ENCODE peak calls at places on chromosomes 3 and 15, in seven cellular contexts. M, G, Y, O, W, U and H are unnamed samples.

GRCh38 chr15:96254168-96254567 is 76.3 kb upstream of the NR2F2 start:
- DNase-seq in O (no peak), U (no peak), M (no peak), W (no peak), Y (no peak), G (no peak), H (no peak)

GRCh38 chr15:80811781-80812180 is 32.6 kb downstream of the CEMIP start:
- DNase-seq in G (no peak), W (no peak), U (no peak), O (no peak), M (no peak), Y (no peak), H (no peak)

GRCh38 chr3:53544357-53544756 is 49.9 kb downstream of the CACNA1D start:
- DNase-seq in M (no peak), O (no peak), W (no peak), Y (no peak), U (no peak), G (no peak), H (no peak)

GRCh38 chr15:30055604-30056003 is 27.2 kb upstream of the GOLGA8J start:
- DNase-seq in O (no peak), M (no peak), W (no peak), G (no peak), Y (no peak), U (no peak), H (no peak)

GRCh38 chr15:55257014-55257670 is 32.5 kb downstream of the RAB27A start:
- DNase-seq in G (no peak), M (no peak), W (no peak), U (no peak), O (no peak), Y (no peak), H (no peak)

GRCh38 chr3:81716870-81717509 is 44.5 kb downstream of the GBE1 start:
- DNase-seq in U (no peak), Y (no peak), G (peak), W (peak), O (peak), M (no peak), H (no peak)

GRCh38 chr3:140023616-140024530 is 88.9 kb downstream of the CLSTN2 start:
- DNase-seq in O (peak), W (peak), M (no peak), G (no peak), Y (peak), U (no peak), H (no peak)

GRCh38 chr15:61828008-61828407 is 232.2 kb downstream of the VPS13C start:
- DNase-seq in O (no peak), Y (no peak), G (no peak), M (no peak), W (no peak), U (no peak), H (no peak)

GRCh38 chr3:133991637-133992036 is 38.1 kb downstream of the SLCO2A1 start:
- DNase-seq in M (no peak), U (no peak), Y (no peak), G (no peak), W (no peak), O (no peak), H (peak)

GRCh38 chr3:131716007-131716406 is 213.2 kb upstream of the MRPL3 start:
- DNase-seq in W (no peak), O (no peak), G (no peak), U (no peak), Y (no peak), M (no peak), H (no peak)

GRCh38 chr3:30685267-30685667 is 78.9 kb downstream of the TGFBR2 start:
- DNase-seq in O (no peak), Y (no peak), G (no peak), M (no peak), U (no peak), W (no peak), H (no peak)

GRCh38 chr3:58584690-58585004 is 7.5 kb upstream of the FAM107A start:
- DNase-seq in U (no peak), Y (no peak), W (no peak), O (no peak), M (no peak), G (no peak), H (no peak)

GRCh38 chr3:37974121-37974927 is 16.3 kb upstream of the VILL start:
- DNase-seq in U (peak), O (peak), G (peak), M (peak), W (peak), Y (no peak), H (no peak)
- H3K4me3 ChIP-seq in U (no peak), O (no peak), G (no peak), M (no peak), W (no peak), Y (no peak), H (no peak)

DNA sequence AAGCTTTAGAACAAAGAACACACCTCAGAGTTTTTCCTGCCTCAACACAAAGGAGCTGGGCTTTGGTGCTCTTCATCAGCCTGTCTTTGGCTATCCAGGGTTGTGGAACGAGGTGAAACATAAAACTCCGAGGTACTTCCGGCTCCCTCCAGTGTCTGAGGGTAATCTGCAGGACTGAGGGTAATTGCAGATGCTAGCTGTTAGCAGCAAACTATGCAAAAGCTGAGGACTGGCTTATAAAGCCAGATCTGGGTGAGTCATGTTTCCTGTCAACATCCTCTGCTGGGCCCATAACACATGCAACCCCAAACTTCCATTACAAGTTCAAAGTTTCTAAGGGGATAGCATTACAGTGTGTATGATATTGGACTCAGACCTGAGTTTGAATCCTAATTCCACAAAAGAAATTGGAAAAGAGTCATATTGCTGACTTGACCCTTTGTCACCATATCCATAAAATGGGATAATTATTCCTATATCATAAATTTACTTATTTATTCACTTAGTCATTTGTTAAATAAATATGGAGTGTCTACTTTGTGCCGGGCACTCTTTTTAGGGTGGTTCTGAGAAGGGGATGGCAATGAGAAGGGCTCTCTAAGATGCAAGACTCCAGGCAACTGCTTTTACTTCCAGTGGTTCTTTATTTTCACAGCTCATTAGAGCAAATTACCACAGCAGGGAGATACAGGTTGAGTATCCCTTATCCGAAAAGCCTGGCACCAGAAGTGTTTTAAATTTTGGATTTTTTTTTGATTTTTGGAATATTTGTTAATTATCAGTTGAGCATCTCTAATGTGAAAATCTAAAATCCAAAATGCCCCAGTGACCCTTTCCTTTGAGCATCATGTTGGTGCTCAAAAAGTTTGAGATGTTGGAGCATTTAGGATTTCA is 9.5 kb upstream of the TRIM69 start:
- DNase-seq in U (peak), Y (peak), G (peak), O (peak), M (peak), W (peak), H (no peak)
- TF ChIP-seq POLR2A in U (peak), Y (no peak), G (peak), O (no peak), M (peak), W (no peak), H (no peak)

GRCh38 chr3:149547954-149548728 is 73.6 kb downstream of the TM4SF4 start:
- DNase-seq in U (no peak), W (peak), G (peak), M (peak), Y (no peak), O (peak), H (no peak)
- H3K4me3 ChIP-seq in U (no peak), W (no peak), G (no peak), M (no peak), Y (no peak), O (no peak), H (no peak)

GRCh38 chr3:111926266-111926676 is 52.6 kb upstream of the ABHD10 start:
- DNase-seq in W (no peak), O (no peak), U (no peak), M (no peak), G (no peak), Y (no peak), H (no peak)

GRCh38 chr3:111928613-111929012 is 50.2 kb upstream of the ABHD10 start:
- DNase-seq in U (no peak), M (no peak), O (no peak), Y (no peak), G (no peak), W (no peak), H (no peak)

GRCh38 chr3:111924283-111924682 is 54.5 kb upstream of the ABHD10 start:
- DNase-seq in U (no peak), O (peak), Y (peak), G (peak), M (peak), W (no peak), H (no peak)

GRCh38 chr3:111932962-111933361 is 45.9 kb upstream of the ABHD10 start:
- DNase-seq in G (no peak), W (no peak), O (no peak), Y (no peak), U (no peak), M (no peak), H (no peak)

DNA sequence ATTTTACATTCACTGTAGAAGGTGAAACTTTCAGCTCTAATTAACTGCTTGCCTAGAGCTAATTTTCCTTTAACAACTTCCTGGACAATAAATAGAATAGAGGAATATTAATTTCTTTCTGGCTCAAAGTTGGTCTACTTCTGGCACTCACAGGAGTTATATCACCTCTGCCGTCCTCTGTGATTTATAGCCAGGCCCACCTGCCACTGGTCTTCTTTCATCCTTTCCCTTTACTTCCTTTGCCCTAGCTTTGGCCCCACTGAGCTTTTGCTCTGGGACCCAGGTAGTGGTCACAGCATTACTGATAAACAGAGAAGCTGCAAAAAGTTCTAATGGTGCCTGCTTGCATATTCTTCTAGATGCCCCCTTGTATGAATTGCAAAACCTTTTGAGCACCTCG is 49.3 kb upstream of the ABHD10 start:
- DNase-seq in G (no peak), O (no peak), Y (no peak), U (no peak), W (no peak), M (no peak), H (no peak)
- TF ChIP-seq POLR2A in G (no peak), O (no peak), Y (no peak), U (no peak), W (no peak), M (no peak), H (no peak)

DNA sequence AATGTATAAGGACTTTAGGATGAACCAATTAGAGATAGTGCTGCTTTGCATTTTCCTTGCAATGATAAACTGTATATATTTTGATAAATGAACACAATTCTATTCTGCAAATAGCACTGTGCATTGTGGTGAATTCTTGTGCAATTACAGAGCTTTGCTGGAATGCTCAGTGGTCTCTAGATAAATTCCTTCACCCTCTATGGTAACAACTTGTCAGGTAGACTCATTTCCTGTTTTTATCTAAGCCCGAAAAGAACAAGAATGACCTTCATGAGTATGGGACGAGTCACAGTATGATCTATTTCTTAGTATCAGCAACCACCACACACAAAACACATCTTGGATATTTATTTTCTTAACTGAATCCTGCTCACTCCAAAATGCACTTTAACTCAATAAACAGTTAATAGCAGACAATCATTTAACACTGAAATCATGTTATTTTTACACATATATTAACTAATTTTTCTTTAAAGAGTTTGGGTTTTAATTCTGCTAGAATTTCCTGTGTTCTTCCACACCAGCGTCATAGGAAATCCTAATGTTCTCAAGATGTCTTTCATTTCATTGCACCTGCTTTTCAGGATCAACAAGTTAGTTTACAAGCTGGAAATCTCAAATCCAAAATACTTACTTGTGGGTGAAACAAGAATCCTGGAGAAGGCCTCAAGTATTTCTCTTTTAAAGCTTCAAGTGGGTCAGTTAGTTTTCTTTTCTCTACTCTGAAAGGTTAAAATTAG is 551.2 kb downstream of the MECOM start:
- DNase-seq in O (no peak), G (no peak), Y (no peak), W (no peak), M (no peak), U (no peak), H (no peak)
- H3K4me3 ChIP-seq in O (no peak), G (no peak), Y (no peak), W (no peak), M (no peak), U (no peak), H (no peak)

DNA sequence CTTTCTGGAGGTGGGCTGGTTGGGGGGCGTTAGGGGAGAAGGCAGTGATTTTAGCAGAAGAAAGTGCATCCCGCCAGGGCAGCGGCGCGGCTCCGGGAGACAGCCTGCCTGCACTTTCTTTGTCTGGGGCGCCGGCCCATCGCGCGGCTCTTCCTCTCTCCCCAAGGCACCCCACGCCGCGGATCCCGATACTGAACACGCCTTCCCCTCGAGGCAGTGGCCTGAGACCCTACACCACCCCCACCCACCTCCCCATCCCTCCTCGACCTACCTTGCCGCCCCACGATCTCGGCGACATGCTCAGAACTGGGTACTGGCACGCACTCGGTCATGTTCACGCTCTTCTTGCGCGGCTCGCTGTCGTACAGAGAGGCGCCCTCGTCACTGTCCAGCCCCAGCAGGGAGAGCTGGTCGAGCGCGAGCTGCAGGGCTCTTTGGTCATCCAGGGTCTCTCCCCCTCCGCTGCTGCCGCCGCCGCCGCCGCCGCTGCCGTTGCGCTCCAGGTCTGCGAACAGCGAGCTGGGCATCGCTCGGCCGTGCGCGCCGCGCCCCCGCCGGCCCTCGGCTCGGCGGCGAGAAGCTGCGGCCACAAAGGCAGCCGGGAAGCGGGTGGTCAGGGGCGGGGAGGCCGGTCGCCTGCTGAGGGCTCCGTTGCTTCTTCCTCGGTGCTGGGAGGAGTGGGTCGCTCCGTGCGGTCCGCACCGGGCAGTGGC is 483 bp downstream of the MEX3B start:
- DNase-seq in U (no peak), O (no peak), G (peak), W (peak), M (peak), Y (peak), H (peak)
- TF ChIP-seq POLR2A in U (no peak), O (no peak), G (no peak), W (no peak), M (no peak), Y (no peak), H (no peak)